ENCODE peak calls at places on chromosomes 7 and 10, in ten cellular contexts. One of them, this sample, is unnamed.

GRCh38 chr10:102644646-102645387 is 538 bp downstream of the TRIM8 start:
- DNase-seq in fibroblast of lung: peak; percentile 73
- DNase-seq in CD4-positive, alpha-beta memory T cell: peak; percentile 85
- DNase-seq in AG04450: no peak
- DNase-seq in CD8-positive, alpha-beta memory T cell: peak; percentile 69
- DNase-seq in cardiac muscle cell: peak; percentile 85
- DNase-seq in heart right ventricle: peak; percentile 86
- DNase-seq in mesendoderm: peak; percentile 89
- DNase-seq in colonic mucosa: peak; percentile 79
- DNase-seq in sigmoid colon: peak; percentile 94
- DNase-seq in this sample: peak; percentile 79

GRCh38 chr10:49518982-49519578 is 19.8 kb downstream of the ERCC6 start:
- DNase-seq in heart right ventricle: peak; percentile 19
- DNase-seq in colonic mucosa: no peak
- DNase-seq in CD8-positive, alpha-beta memory T cell: no peak
- DNase-seq in sigmoid colon: no peak
- DNase-seq in cardiac muscle cell: peak; percentile 55
- DNase-seq in fibroblast of lung: peak; percentile 41
- DNase-seq in CD4-positive, alpha-beta memory T cell: no peak
- DNase-seq in mesendoderm: peak; percentile 70
- DNase-seq in AG04450: no peak
- DNase-seq in this sample: no peak

GRCh38 chr7:31488562-31489203 is 25.2 kb upstream of the ITPRID1 start:
- DNase-seq in fibroblast of lung: peak; percentile 78
- DNase-seq in CD8-positive, alpha-beta memory T cell: no peak
- DNase-seq in mesendoderm: peak; percentile 80
- DNase-seq in sigmoid colon: no peak
- DNase-seq in colonic mucosa: peak; percentile 60
- DNase-seq in AG04450: no peak
- DNase-seq in heart right ventricle: peak; percentile 6
- DNase-seq in CD4-positive, alpha-beta memory T cell: no peak
- DNase-seq in cardiac muscle cell: peak; percentile 50
- DNase-seq in this sample: no peak

GRCh38 chr7:15096853-15097252 is 194.3 kb upstream of the DGKB start:
- DNase-seq in colonic mucosa: no peak
- DNase-seq in CD4-positive, alpha-beta memory T cell: no peak
- DNase-seq in sigmoid colon: no peak
- DNase-seq in fibroblast of lung: no peak
- DNase-seq in mesendoderm: no peak
- DNase-seq in cardiac muscle cell: no peak
- DNase-seq in AG04450: no peak
- DNase-seq in heart right ventricle: no peak
- DNase-seq in CD8-positive, alpha-beta memory T cell: no peak
- DNase-seq in this sample: no peak

GRCh38 chr7:27128776-27129728 is 1.5 kb downstream of the HOXA4 start:
- DNase-seq in mesendoderm: no peak
- DNase-seq in cardiac muscle cell: no peak
- DNase-seq in AG04450: no peak
- DNase-seq in CD8-positive, alpha-beta memory T cell: no peak
- DNase-seq in sigmoid colon: no peak
- DNase-seq in CD4-positive, alpha-beta memory T cell: no peak
- DNase-seq in colonic mucosa: peak; percentile 47
- DNase-seq in fibroblast of lung: peak; percentile 32
- DNase-seq in heart right ventricle: no peak
- DNase-seq in this sample: no peak

GRCh38 chr7:117084286-117084685 is 131.0 kb downstream of the ST7 start:
- DNase-seq in CD8-positive, alpha-beta memory T cell: no peak
- DNase-seq in cardiac muscle cell: no peak
- DNase-seq in colonic mucosa: no peak
- DNase-seq in sigmoid colon: no peak
- DNase-seq in mesendoderm: no peak
- DNase-seq in AG04450: no peak
- DNase-seq in CD4-positive, alpha-beta memory T cell: no peak
- DNase-seq in fibroblast of lung: no peak
- DNase-seq in heart right ventricle: no peak
- DNase-seq in this sample: no peak

GRCh38 chr10:19832624-19833507 is 16.6 kb downstream of the PLXDC2 start:
- DNase-seq in fibroblast of lung: peak; percentile 42
- DNase-seq in AG04450: no peak
- DNase-seq in CD4-positive, alpha-beta memory T cell: no peak
- DNase-seq in heart right ventricle: no peak
- DNase-seq in mesendoderm: peak; percentile 68
- DNase-seq in cardiac muscle cell: peak; percentile 26
- DNase-seq in sigmoid colon: no peak
- DNase-seq in CD8-positive, alpha-beta memory T cell: no peak
- DNase-seq in colonic mucosa: no peak
- DNase-seq in this sample: no peak

GRCh38 chr7:93890041-93890463 is 501 bp downstream of the TFPI2 start:
- DNase-seq in AG04450: no peak
- DNase-seq in colonic mucosa: no peak
- DNase-seq in fibroblast of lung: peak; percentile 74
- DNase-seq in CD8-positive, alpha-beta memory T cell: no peak
- DNase-seq in CD4-positive, alpha-beta memory T cell: no peak
- DNase-seq in cardiac muscle cell: peak; percentile 60
- DNase-seq in sigmoid colon: peak; percentile 69
- DNase-seq in mesendoderm: peak; percentile 76
- DNase-seq in heart right ventricle: no peak
- DNase-seq in this sample: no peak

GRCh38 chr7:84912537-84912936 is 274.3 kb downstream of the SEMA3D start:
- DNase-seq in CD8-positive, alpha-beta memory T cell: no peak
- DNase-seq in AG04450: no peak
- DNase-seq in colonic mucosa: no peak
- DNase-seq in sigmoid colon: no peak
- DNase-seq in CD4-positive, alpha-beta memory T cell: no peak
- DNase-seq in mesendoderm: no peak
- DNase-seq in cardiac muscle cell: no peak
- DNase-seq in heart right ventricle: no peak
- DNase-seq in fibroblast of lung: no peak
- DNase-seq in this sample: no peak

GRCh38 chr7:40077849-40078248 is 56.6 kb downstream of the MPLKIP start:
- DNase-seq in CD4-positive, alpha-beta memory T cell: no peak
- DNase-seq in mesendoderm: no peak
- DNase-seq in heart right ventricle: no peak
- DNase-seq in colonic mucosa: no peak
- DNase-seq in sigmoid colon: no peak
- DNase-seq in AG04450: peak; percentile 6
- DNase-seq in fibroblast of lung: no peak
- DNase-seq in CD8-positive, alpha-beta memory T cell: no peak
- DNase-seq in cardiac muscle cell: no peak
- DNase-seq in this sample: no peak

GRCh38 chr7:144821069-144821468 is 14.8 kb downstream of the TPK1 start:
- DNase-seq in heart right ventricle: no peak
- DNase-seq in sigmoid colon: no peak
- DNase-seq in AG04450: no peak
- DNase-seq in mesendoderm: no peak
- DNase-seq in CD8-positive, alpha-beta memory T cell: no peak
- DNase-seq in cardiac muscle cell: no peak
- DNase-seq in fibroblast of lung: no peak
- DNase-seq in CD4-positive, alpha-beta memory T cell: peak; percentile 39
- DNase-seq in colonic mucosa: no peak
- DNase-seq in this sample: no peak

GRCh38 chr10:97499561-97500296 is 1.0 kb downstream of the UBTD1 start:
- DNase-seq in CD8-positive, alpha-beta memory T cell: no peak
- DNase-seq in CD4-positive, alpha-beta memory T cell: no peak
- DNase-seq in fibroblast of lung: peak; percentile 62
- DNase-seq in colonic mucosa: peak; percentile 65
- DNase-seq in AG04450: no peak
- DNase-seq in mesendoderm: peak; percentile 46
- DNase-seq in cardiac muscle cell: peak; percentile 15
- DNase-seq in sigmoid colon: peak; percentile 92
- DNase-seq in heart right ventricle: peak; percentile 65
- DNase-seq in this sample: no peak
- H3K27ac ChIP-seq in CD8-positive, alpha-beta memory T cell: no peak overlapping the region
- H3K27ac ChIP-seq in CD4-positive, alpha-beta memory T cell: peak overlapping the region; percentile 85
- H3K27ac ChIP-seq in fibroblast of lung: peak overlapping the region; percentile 62
- H3K27ac ChIP-seq in colonic mucosa: peak overlapping the region; percentile 91
- H3K27ac ChIP-seq in AG04450: peak overlapping the region; percentile 54
- H3K27ac ChIP-seq in mesendoderm: peak overlapping the region; percentile 57
- H3K27ac ChIP-seq in cardiac muscle cell: no peak overlapping the region
- H3K27ac ChIP-seq in sigmoid colon: peak overlapping the region; percentile 95
- H3K27ac ChIP-seq in heart right ventricle: peak overlapping the region; percentile 74
- H3K27ac ChIP-seq in this sample: no peak overlapping the region

GRCh38 chr10:6598679-6599078 is 18.6 kb upstream of the PRKCQ start:
- DNase-seq in mesendoderm: no peak
- DNase-seq in sigmoid colon: no peak
- DNase-seq in colonic mucosa: no peak
- DNase-seq in fibroblast of lung: no peak
- DNase-seq in AG04450: no peak
- DNase-seq in CD4-positive, alpha-beta memory T cell: no peak
- DNase-seq in CD8-positive, alpha-beta memory T cell: no peak
- DNase-seq in cardiac muscle cell: no peak
- DNase-seq in heart right ventricle: no peak
- DNase-seq in this sample: no peak
- H3K27ac ChIP-seq in mesendoderm: no peak overlapping the region
- H3K27ac ChIP-seq in sigmoid colon: no peak overlapping the region
- H3K27ac ChIP-seq in colonic mucosa: no peak overlapping the region
- H3K27ac ChIP-seq in fibroblast of lung: no peak overlapping the region
- H3K27ac ChIP-seq in AG04450: no peak overlapping the region
- H3K27ac ChIP-seq in CD4-positive, alpha-beta memory T cell: no peak overlapping the region
- H3K27ac ChIP-seq in CD8-positive, alpha-beta memory T cell: no peak overlapping the region
- H3K27ac ChIP-seq in cardiac muscle cell: no peak overlapping the region
- H3K27ac ChIP-seq in heart right ventricle: no peak overlapping the region
- H3K27ac ChIP-seq in this sample: no peak overlapping the region

GRCh38 chr10:110462308-110463095 is 35.2 kb upstream of the DUSP5 start:
- DNase-seq in CD4-positive, alpha-beta memory T cell: no peak
- DNase-seq in AG04450: no peak
- DNase-seq in CD8-positive, alpha-beta memory T cell: no peak
- DNase-seq in colonic mucosa: no peak
- DNase-seq in fibroblast of lung: no peak
- DNase-seq in cardiac muscle cell: no peak
- DNase-seq in mesendoderm: no peak
- DNase-seq in heart right ventricle: no peak
- DNase-seq in sigmoid colon: no peak
- DNase-seq in this sample: no peak
- H3K27ac ChIP-seq in CD4-positive, alpha-beta memory T cell: no peak overlapping the region
- H3K27ac ChIP-seq in AG04450: no peak overlapping the region
- H3K27ac ChIP-seq in CD8-positive, alpha-beta memory T cell: no peak overlapping the region
- H3K27ac ChIP-seq in colonic mucosa: no peak overlapping the region
- H3K27ac ChIP-seq in fibroblast of lung: no peak overlapping the region
- H3K27ac ChIP-seq in cardiac muscle cell: peak overlapping the region; percentile 77
- H3K27ac ChIP-seq in mesendoderm: no peak overlapping the region
- H3K27ac ChIP-seq in heart right ventricle: no peak overlapping the region
- H3K27ac ChIP-seq in sigmoid colon: no peak overlapping the region
- H3K27ac ChIP-seq in this sample: no peak overlapping the region

DNA sequence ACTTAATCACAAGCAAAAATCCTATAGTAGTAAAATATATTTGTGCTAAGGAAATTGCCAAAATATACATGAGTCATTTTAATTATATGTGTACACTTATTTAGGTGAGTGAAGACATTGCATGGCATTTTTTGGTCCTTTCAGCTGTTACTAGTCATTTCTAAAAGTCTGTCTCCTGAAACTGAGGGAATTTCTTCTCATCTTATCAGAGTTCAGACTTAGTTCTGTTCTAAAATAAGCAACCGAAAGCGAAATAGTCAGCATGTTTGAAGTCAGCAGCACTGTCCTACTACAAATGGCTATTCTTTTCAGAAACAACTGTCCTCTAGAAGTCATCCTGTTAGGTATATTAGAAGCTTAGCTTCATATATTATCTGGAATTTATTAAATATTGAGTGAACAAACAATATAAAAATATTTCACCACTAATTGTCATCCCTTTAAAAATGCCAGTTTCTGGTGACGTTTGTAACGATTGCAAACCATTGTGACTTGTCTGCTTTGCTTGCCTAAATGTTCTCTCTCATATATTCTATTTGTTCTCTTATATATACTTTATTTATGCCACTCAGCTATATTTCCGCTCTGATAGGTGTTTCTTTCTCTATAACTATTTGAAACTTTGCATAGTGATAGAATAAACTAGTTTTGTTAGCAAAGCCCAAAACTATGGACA is 227.4 kb upstream of the KAT6B start:
- DNase-seq in sigmoid colon: no peak
- DNase-seq in colonic mucosa: no peak
- DNase-seq in CD4-positive, alpha-beta memory T cell: no peak
- DNase-seq in heart right ventricle: no peak
- DNase-seq in AG04450: no peak
- DNase-seq in CD8-positive, alpha-beta memory T cell: no peak
- DNase-seq in cardiac muscle cell: no peak
- DNase-seq in mesendoderm: no peak
- DNase-seq in fibroblast of lung: peak; percentile 20
- DNase-seq in this sample: no peak
- H3K27ac ChIP-seq in sigmoid colon: peak overlapping the region; percentile 15
- H3K27ac ChIP-seq in colonic mucosa: no peak overlapping the region
- H3K27ac ChIP-seq in CD4-positive, alpha-beta memory T cell: no peak overlapping the region
- H3K27ac ChIP-seq in heart right ventricle: no peak overlapping the region
- H3K27ac ChIP-seq in AG04450: no peak overlapping the region
- H3K27ac ChIP-seq in CD8-positive, alpha-beta memory T cell: no peak overlapping the region
- H3K27ac ChIP-seq in cardiac muscle cell: peak overlapping the region; percentile 73
- H3K27ac ChIP-seq in mesendoderm: no peak overlapping the region
- H3K27ac ChIP-seq in fibroblast of lung: peak overlapping the region; percentile 5
- H3K27ac ChIP-seq in this sample: no peak overlapping the region

GRCh38 chr10:29142516-29143314 is 146.2 kb upstream of the LYZL1 start:
- DNase-seq in mesendoderm: peak; percentile 86
- DNase-seq in heart right ventricle: no peak
- DNase-seq in fibroblast of lung: no peak
- DNase-seq in CD8-positive, alpha-beta memory T cell: no peak
- DNase-seq in colonic mucosa: no peak
- DNase-seq in cardiac muscle cell: peak; percentile 28
- DNase-seq in CD4-positive, alpha-beta memory T cell: no peak
- DNase-seq in sigmoid colon: no peak
- DNase-seq in AG04450: no peak
- DNase-seq in this sample: no peak
- H3K27ac ChIP-seq in mesendoderm: peak overlapping the region; percentile 26
- H3K27ac ChIP-seq in heart right ventricle: no peak overlapping the region
- H3K27ac ChIP-seq in fibroblast of lung: no peak overlapping the region
- H3K27ac ChIP-seq in CD8-positive, alpha-beta memory T cell: no peak overlapping the region
- H3K27ac ChIP-seq in colonic mucosa: no peak overlapping the region
- H3K27ac ChIP-seq in cardiac muscle cell: peak overlapping the region; percentile 50
- H3K27ac ChIP-seq in CD4-positive, alpha-beta memory T cell: no peak overlapping the region
- H3K27ac ChIP-seq in sigmoid colon: no peak overlapping the region
- H3K27ac ChIP-seq in AG04450: no peak overlapping the region
- H3K27ac ChIP-seq in this sample: no peak overlapping the region

DNA sequence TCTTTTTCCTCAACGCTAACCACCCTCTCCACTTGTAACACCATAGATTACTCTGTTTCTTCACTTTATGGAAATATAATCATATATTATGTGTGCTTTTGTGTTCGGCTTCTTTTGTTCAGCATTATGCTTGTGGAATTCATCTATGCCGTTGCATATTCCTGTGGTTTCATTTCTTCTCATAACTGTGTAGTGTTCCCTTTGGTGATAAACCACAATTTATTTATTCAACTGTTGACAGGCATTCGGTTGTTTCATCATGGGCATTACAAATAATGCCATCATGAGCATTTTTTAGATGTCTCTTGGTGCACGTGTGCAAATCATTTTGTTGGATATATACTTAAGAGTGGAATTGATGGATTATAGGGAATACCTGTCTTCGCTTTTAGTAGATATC is 12.1 kb downstream of the AVL9 start:
- DNase-seq in CD8-positive, alpha-beta memory T cell: no peak
- DNase-seq in mesendoderm: no peak
- DNase-seq in CD4-positive, alpha-beta memory T cell: no peak
- DNase-seq in colonic mucosa: no peak
- DNase-seq in fibroblast of lung: peak; percentile 72
- DNase-seq in AG04450: no peak
- DNase-seq in heart right ventricle: no peak
- DNase-seq in cardiac muscle cell: no peak
- DNase-seq in sigmoid colon: no peak
- DNase-seq in this sample: no peak
- H3K27ac ChIP-seq in CD8-positive, alpha-beta memory T cell: no peak overlapping the region
- H3K27ac ChIP-seq in mesendoderm: no peak overlapping the region
- H3K27ac ChIP-seq in CD4-positive, alpha-beta memory T cell: no peak overlapping the region
- H3K27ac ChIP-seq in colonic mucosa: no peak overlapping the region
- H3K27ac ChIP-seq in fibroblast of lung: no peak overlapping the region
- H3K27ac ChIP-seq in AG04450: no peak overlapping the region
- H3K27ac ChIP-seq in heart right ventricle: no peak overlapping the region
- H3K27ac ChIP-seq in cardiac muscle cell: no peak overlapping the region
- H3K27ac ChIP-seq in sigmoid colon: no peak overlapping the region
- H3K27ac ChIP-seq in this sample: no peak overlapping the region